ENCODE peak calls at places on chromosomes 6 and 20, in five cellular contexts. One of them, this sample, is unnamed.

GRCh38 chr6:100084301-100085161 is 90.5 kb upstream of the MCHR2 start:
- DNase-seq in psoas muscle: no peak
- DNase-seq in lower lobe of right lung: no peak
- DNase-seq in sigmoid colon: no peak
- DNase-seq in BE2C: no peak
- DNase-seq in this sample: no peak

GRCh38 chr6:56944651-56945050 is 10.3 kb upstream of the BEND6 start:
- DNase-seq in psoas muscle: no peak
- DNase-seq in lower lobe of right lung: no peak
- DNase-seq in sigmoid colon: no peak
- DNase-seq in BE2C: no peak
- DNase-seq in this sample: no peak

GRCh38 chr6:42339991-42340401 is 111.7 kb downstream of the TRERF1 start:
- DNase-seq in psoas muscle: no peak
- DNase-seq in lower lobe of right lung: no peak
- DNase-seq in sigmoid colon: no peak
- DNase-seq in BE2C: no peak
- DNase-seq in this sample: no peak

GRCh38 chr6:135568366-135568765 is 70.8 kb upstream of the AHI1 start:
- DNase-seq in psoas muscle: no peak
- DNase-seq in lower lobe of right lung: no peak
- DNase-seq in sigmoid colon: no peak
- DNase-seq in BE2C: no peak
- DNase-seq in this sample: no peak

GRCh38 chr6:54775586-54775985 is 71.0 kb upstream of the FAM83B start:
- DNase-seq in psoas muscle: no peak
- DNase-seq in lower lobe of right lung: no peak
- DNase-seq in sigmoid colon: no peak
- DNase-seq in BE2C: no peak
- DNase-seq in this sample: no peak

GRCh38 chr6:42104095-42104806 is 38.2 kb downstream of the C6orf132 start:
- DNase-seq in psoas muscle: peak
- DNase-seq in lower lobe of right lung: peak
- DNase-seq in sigmoid colon: peak
- DNase-seq in BE2C: no peak
- DNase-seq in this sample: peak

GRCh38 chr20:10115021-10115420 is 80.2 kb downstream of the ANKEF1 start:
- DNase-seq in psoas muscle: no peak
- DNase-seq in lower lobe of right lung: no peak
- DNase-seq in sigmoid colon: no peak
- DNase-seq in BE2C: no peak
- DNase-seq in this sample: no peak

GRCh38 chr20:50625986-50626677 is 65.2 kb downstream of the RIPOR3 start:
- DNase-seq in psoas muscle: peak
- DNase-seq in lower lobe of right lung: no peak
- DNase-seq in sigmoid colon: peak
- DNase-seq in BE2C: peak
- DNase-seq in this sample: peak

GRCh38 chr6:144353871-144354314 is 68.8 kb downstream of the UTRN start:
- DNase-seq in psoas muscle: no peak
- DNase-seq in lower lobe of right lung: no peak
- DNase-seq in sigmoid colon: no peak
- DNase-seq in BE2C: no peak
- DNase-seq in this sample: no peak

GRCh38 chr20:23963941-23964340 is 24.6 kb downstream of the GGTLC1 start:
- DNase-seq in psoas muscle: no peak
- DNase-seq in lower lobe of right lung: no peak
- DNase-seq in sigmoid colon: no peak
- DNase-seq in BE2C: no peak
- DNase-seq in this sample: no peak

GRCh38 chr20:64065973-64066341 is 3.0 kb downstream of the TCEA2 start:
- DNase-seq in psoas muscle: no peak
- DNase-seq in lower lobe of right lung: no peak
- DNase-seq in sigmoid colon: no peak
- DNase-seq in BE2C: no peak
- DNase-seq in this sample: no peak

GRCh38 chr6:53903357-53903756 is 108.6 kb downstream of the LRRC1 start:
- DNase-seq in psoas muscle: no peak
- DNase-seq in lower lobe of right lung: no peak
- DNase-seq in sigmoid colon: no peak
- DNase-seq in BE2C: no peak
- DNase-seq in this sample: no peak

GRCh38 chr6:28638915-28639314 is 113.2 kb downstream of the GPX5 start:
- DNase-seq in psoas muscle: no peak
- DNase-seq in lower lobe of right lung: no peak
- DNase-seq in sigmoid colon: no peak
- DNase-seq in BE2C: no peak
- DNase-seq in this sample: no peak

GRCh38 chr6:34585512-34586045 is 29.4 kb upstream of the SPDEF start:
- DNase-seq in psoas muscle: no peak
- DNase-seq in lower lobe of right lung: no peak
- DNase-seq in sigmoid colon: peak
- DNase-seq in BE2C: no peak
- DNase-seq in this sample: no peak

GRCh38 chr20:3696200-3696599 is 14.4 kb upstream of the ADAM33 start:
- DNase-seq in psoas muscle: no peak
- DNase-seq in lower lobe of right lung: no peak
- DNase-seq in sigmoid colon: no peak
- DNase-seq in BE2C: no peak
- DNase-seq in this sample: no peak
- TF ChIP-seq CTCF in psoas muscle: peak
- TF ChIP-seq CTCF in lower lobe of right lung: peak
- TF ChIP-seq CTCF in sigmoid colon: no peak
- TF ChIP-seq CTCF in BE2C: peak
- TF ChIP-seq CTCF in this sample: no peak

DNA sequence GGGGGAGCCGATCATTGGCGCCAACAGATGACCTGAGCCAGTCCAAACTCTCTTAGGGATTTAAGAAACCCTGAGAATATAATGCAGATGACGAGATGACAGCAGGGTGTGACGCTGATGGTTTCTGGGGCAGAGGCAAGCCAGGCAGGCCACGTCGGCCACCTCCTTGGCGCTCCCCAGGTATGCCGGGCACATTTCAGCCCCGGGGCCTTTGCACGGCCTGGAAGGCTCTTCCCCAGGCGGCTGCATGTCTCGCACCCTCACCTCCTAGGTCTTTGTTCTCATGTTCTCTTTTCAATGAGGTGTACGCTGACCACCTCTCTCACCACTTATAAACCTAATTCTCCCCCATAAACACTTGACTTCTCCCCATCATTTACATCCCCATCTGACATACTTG is 64.9 kb downstream of the RBM38 start:
- DNase-seq in psoas muscle: no peak
- DNase-seq in lower lobe of right lung: no peak
- DNase-seq in sigmoid colon: no peak
- DNase-seq in BE2C: no peak
- DNase-seq in this sample: no peak
- TF ChIP-seq CTCF in psoas muscle: no peak
- TF ChIP-seq CTCF in lower lobe of right lung: no peak
- TF ChIP-seq CTCF in sigmoid colon: no peak
- TF ChIP-seq CTCF in BE2C: no peak
- TF ChIP-seq CTCF in this sample: no peak

DNA sequence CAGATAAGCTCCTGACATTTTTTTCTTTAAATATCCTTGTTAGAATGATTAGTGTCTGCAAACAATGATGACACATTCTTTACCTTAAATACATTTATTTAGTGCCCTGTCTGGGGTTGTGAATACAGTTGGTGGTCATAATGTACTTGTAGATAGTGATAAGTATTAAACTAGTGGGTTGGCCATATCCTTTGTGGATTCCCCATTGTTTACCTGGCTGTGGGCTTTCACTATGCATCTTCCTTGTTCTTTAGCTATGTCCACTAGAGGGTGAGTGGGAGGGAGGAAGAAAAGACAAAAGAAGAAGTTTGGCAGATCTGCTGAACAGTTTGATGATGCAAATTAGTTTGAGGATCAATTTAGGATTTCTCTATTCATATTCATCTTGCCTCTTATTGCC is 15.7 kb downstream of the HS3ST5 start:
- DNase-seq in psoas muscle: no peak
- DNase-seq in lower lobe of right lung: no peak
- DNase-seq in sigmoid colon: no peak
- DNase-seq in BE2C: no peak
- DNase-seq in this sample: no peak
- TF ChIP-seq CTCF in psoas muscle: no peak
- TF ChIP-seq CTCF in lower lobe of right lung: no peak
- TF ChIP-seq CTCF in sigmoid colon: no peak
- TF ChIP-seq CTCF in BE2C: peak
- TF ChIP-seq CTCF in this sample: no peak

GRCh38 chr6:148440877-148441453 is 98.3 kb downstream of the SASH1 start:
- DNase-seq in psoas muscle: peak
- DNase-seq in lower lobe of right lung: peak
- DNase-seq in sigmoid colon: peak
- DNase-seq in BE2C: no peak
- DNase-seq in this sample: peak
- TF ChIP-seq CTCF in psoas muscle: no peak
- TF ChIP-seq CTCF in lower lobe of right lung: no peak
- TF ChIP-seq CTCF in sigmoid colon: no peak
- TF ChIP-seq CTCF in BE2C: no peak
- TF ChIP-seq CTCF in this sample: no peak

DNA sequence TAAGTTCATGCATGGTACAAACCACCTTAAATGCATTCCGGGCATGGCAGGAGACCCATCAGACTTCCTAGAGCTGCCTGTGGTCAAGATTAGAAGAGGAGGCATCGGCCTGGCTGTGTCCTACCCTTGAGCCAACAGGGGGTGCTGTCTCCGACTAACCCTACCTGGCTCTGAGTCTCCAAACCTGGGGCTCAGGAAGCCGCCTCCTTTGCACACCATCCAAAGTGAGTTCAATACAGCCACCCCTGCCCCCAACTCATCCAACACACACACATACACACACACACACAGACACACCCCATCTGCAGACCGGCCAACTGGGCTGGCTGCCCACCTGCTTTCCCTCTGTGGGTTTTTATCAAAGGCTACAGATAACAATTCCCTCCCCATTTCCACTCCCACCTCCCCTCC is 77.0 kb downstream of the JPH2 start:
- DNase-seq in psoas muscle: no peak
- DNase-seq in lower lobe of right lung: no peak
- DNase-seq in sigmoid colon: no peak
- DNase-seq in BE2C: no peak
- DNase-seq in this sample: no peak
- TF ChIP-seq CTCF in psoas muscle: no peak
- TF ChIP-seq CTCF in lower lobe of right lung: no peak
- TF ChIP-seq CTCF in sigmoid colon: peak
- TF ChIP-seq CTCF in BE2C: peak
- TF ChIP-seq CTCF in this sample: no peak

GRCh38 chr6:130742282-130742681 is 84.9 kb upstream of the SMLR1 start:
- DNase-seq in psoas muscle: no peak
- DNase-seq in lower lobe of right lung: no peak
- DNase-seq in sigmoid colon: no peak
- DNase-seq in BE2C: no peak
- DNase-seq in this sample: no peak

GRCh38 chr6:130740308-130740707 is 86.9 kb upstream of the SMLR1 start:
- DNase-seq in psoas muscle: no peak
- DNase-seq in lower lobe of right lung: no peak
- DNase-seq in sigmoid colon: no peak
- DNase-seq in BE2C: no peak
- DNase-seq in this sample: no peak

GRCh38 chr6:130744601-130745382 is 82.4 kb upstream of the SMLR1 start:
- DNase-seq in psoas muscle: no peak
- DNase-seq in lower lobe of right lung: no peak
- DNase-seq in sigmoid colon: no peak
- DNase-seq in BE2C: no peak
- DNase-seq in this sample: no peak

GRCh38 chr6:130743175-130743574 is 84.0 kb upstream of the SMLR1 start:
- DNase-seq in psoas muscle: no peak
- DNase-seq in lower lobe of right lung: no peak
- DNase-seq in sigmoid colon: no peak
- DNase-seq in BE2C: no peak
- DNase-seq in this sample: no peak
- TF ChIP-seq CTCF in psoas muscle: no peak
- TF ChIP-seq CTCF in lower lobe of right lung: no peak
- TF ChIP-seq CTCF in sigmoid colon: no peak
- TF ChIP-seq CTCF in BE2C: no peak
- TF ChIP-seq CTCF in this sample: no peak